ENCODE peak calls at places on chromosomes 2 and 18, in four cellular contexts. One of them, this sample, is unnamed. For H4K20me1 and H3K4me1, the result is how much of the 10 kb centered on the place peaks cover.

GRCh38 chr2:55618025-55618648 is 715 bp upstream of the PPP4R3B start:
- DNase-seq in GM23248: peak
- DNase-seq in osteoblast: no peak
- DNase-seq in neural progenitor cell: peak
- DNase-seq in this sample: peak

GRCh38 chr18:9017170-9017899 is 85.2 kb upstream of the NDUFV2 start:
- DNase-seq in GM23248: peak
- DNase-seq in osteoblast: peak
- DNase-seq in neural progenitor cell: peak
- DNase-seq in this sample: peak

GRCh38 chr2:108257757-108258331 is 18.1 kb downstream of the SULT1C3 start:
- DNase-seq in neural progenitor cell: no peak
- DNase-seq in GM23248: peak
- DNase-seq in osteoblast: no peak
- DNase-seq in this sample: no peak

GRCh38 chr2:224909885-224910517 is 132.3 kb downstream of the DOCK10 start:
- DNase-seq in osteoblast: peak
- DNase-seq in GM23248: peak
- DNase-seq in neural progenitor cell: peak
- DNase-seq in this sample: no peak

GRCh38 chr2:23542390-23542789 is 157.4 kb downstream of the KLHL29 start:
- DNase-seq in osteoblast: peak
- DNase-seq in GM23248: no peak
- DNase-seq in neural progenitor cell: no peak
- DNase-seq in this sample: no peak

GRCh38 chr2:197163755-197164753 is 146.5 kb downstream of the ANKRD44 start:
- DNase-seq in neural progenitor cell: peak
- DNase-seq in GM23248: no peak
- DNase-seq in osteoblast: no peak
- DNase-seq in this sample: no peak

GRCh38 chr2:167355796-167356195 is 467.5 kb downstream of the XIRP2 start:
- DNase-seq in osteoblast: no peak
- DNase-seq in GM23248: no peak
- DNase-seq in neural progenitor cell: no peak
- DNase-seq in this sample: no peak

GRCh38 chr2:186576614-186577013 is 13.2 kb upstream of the ITGAV start:
- DNase-seq in neural progenitor cell: no peak
- DNase-seq in osteoblast: no peak
- DNase-seq in GM23248: peak
- DNase-seq in this sample: no peak

GRCh38 chr18:50401888-50402287 is 27.0 kb downstream of the SKA1 start:
- DNase-seq in GM23248: peak
- DNase-seq in neural progenitor cell: peak
- DNase-seq in osteoblast: peak
- DNase-seq in this sample: no peak

GRCh38 chr18:59549797-59550516 is 147.3 kb downstream of the CCBE1 start:
- DNase-seq in neural progenitor cell: no peak
- DNase-seq in GM23248: no peak
- DNase-seq in osteoblast: peak
- DNase-seq in this sample: no peak

GRCh38 chr18:13526519-13526918 is 199.8 kb downstream of the FAM210A start:
- DNase-seq in neural progenitor cell: no peak
- DNase-seq in GM23248: no peak
- DNase-seq in osteoblast: no peak
- DNase-seq in this sample: no peak

GRCh38 chr18:10142496-10143160 is 228.8 kb downstream of the VAPA start:
- DNase-seq in neural progenitor cell: no peak
- DNase-seq in GM23248: peak
- DNase-seq in osteoblast: peak
- DNase-seq in this sample: no peak

GRCh38 chr18:1914489-1914888 is 656.8 kb downstream of the METTL4 start:
- DNase-seq in neural progenitor cell: no peak
- DNase-seq in osteoblast: no peak
- DNase-seq in GM23248: no peak
- DNase-seq in this sample: peak

GRCh38 chr18:40583671-40584070 is 1371.4 kb upstream of the PIK3C3 start:
- DNase-seq in neural progenitor cell: no peak
- DNase-seq in GM23248: no peak
- DNase-seq in osteoblast: no peak
- DNase-seq in this sample: no peak

GRCh38 chr2:64398730-64399129 is 55.2 kb upstream of the LGALSL start:
- DNase-seq in GM23248: no peak
- DNase-seq in osteoblast: no peak
- DNase-seq in neural progenitor cell: no peak
- DNase-seq in this sample: no peak
- H3K4me2 ChIP-seq in GM23248: no peak
- H3K4me2 ChIP-seq in osteoblast: no peak
- H3K4me2 ChIP-seq in neural progenitor cell: no peak
- H3K4me2 ChIP-seq in this sample: no peak

GRCh38 chr2:53958443-53958842 is 12.3 kb downstream of the PSME4 start:
- DNase-seq in neural progenitor cell: no peak
- DNase-seq in GM23248: no peak
- DNase-seq in osteoblast: no peak
- DNase-seq in this sample: no peak

GRCh38 chr2:53949457-53949856 is 21.3 kb downstream of the PSME4 start:
- DNase-seq in osteoblast: peak
- DNase-seq in neural progenitor cell: no peak
- DNase-seq in GM23248: peak
- DNase-seq in this sample: no peak

DNA sequence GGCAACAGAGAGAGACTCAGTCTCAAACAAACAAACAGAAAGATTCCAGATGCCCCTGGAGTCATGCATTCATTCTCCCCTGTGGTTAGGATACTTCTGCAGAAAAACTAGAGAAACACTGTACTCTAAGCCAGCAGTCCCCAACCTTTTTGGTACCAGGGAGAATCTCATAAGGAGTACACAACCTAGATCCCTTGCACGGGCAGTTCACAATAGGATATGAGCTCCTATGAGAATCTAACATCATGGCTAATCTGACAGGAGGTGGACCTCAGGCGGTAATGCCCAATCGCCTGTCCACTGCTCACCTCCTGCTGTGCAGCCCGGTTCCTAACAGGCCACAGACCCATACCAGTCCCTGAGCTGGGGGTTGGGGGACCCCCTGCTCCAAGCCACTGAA is 18.3 kb downstream of the PSME4 start:
- DNase-seq in neural progenitor cell: peak
- DNase-seq in osteoblast: peak
- DNase-seq in GM23248: no peak
- DNase-seq in this sample: no peak
- H4K20me1 ChIP-seq in neural progenitor cell: under half
- H4K20me1 ChIP-seq in osteoblast: under half
- H4K20me1 ChIP-seq in GM23248: under half
- H4K20me1 ChIP-seq in this sample: under half

GRCh38 chr2:105540642-105541041 is 141.8 kb upstream of the FHL2 start:
- DNase-seq in neural progenitor cell: no peak
- DNase-seq in GM23248: no peak
- DNase-seq in osteoblast: peak
- DNase-seq in this sample: no peak
- H3K4me1 ChIP-seq in neural progenitor cell: under half
- H3K4me1 ChIP-seq in GM23248: under half
- H3K4me1 ChIP-seq in osteoblast: under half
- H3K4me1 ChIP-seq in this sample: under half

GRCh38 chr2:174760845-174761473 is 3.3 kb downstream of the CHRNA1 start:
- DNase-seq in GM23248: no peak
- DNase-seq in osteoblast: no peak
- DNase-seq in neural progenitor cell: no peak
- DNase-seq in this sample: no peak

GRCh38 chr2:174763793-174764179 is 486 bp downstream of the CHRNA1 start:
- DNase-seq in neural progenitor cell: no peak
- DNase-seq in osteoblast: no peak
- DNase-seq in GM23248: no peak
- DNase-seq in this sample: no peak

GRCh38 chr2:174762464-174762863 is 1.8 kb downstream of the CHRNA1 start:
- DNase-seq in osteoblast: no peak
- DNase-seq in GM23248: no peak
- DNase-seq in neural progenitor cell: no peak
- DNase-seq in this sample: no peak

GRCh38 chr2:174759381-174760064 is 4.7 kb downstream of the CHRNA1 start:
- DNase-seq in osteoblast: no peak
- DNase-seq in neural progenitor cell: no peak
- DNase-seq in GM23248: no peak
- DNase-seq in this sample: no peak

DNA sequence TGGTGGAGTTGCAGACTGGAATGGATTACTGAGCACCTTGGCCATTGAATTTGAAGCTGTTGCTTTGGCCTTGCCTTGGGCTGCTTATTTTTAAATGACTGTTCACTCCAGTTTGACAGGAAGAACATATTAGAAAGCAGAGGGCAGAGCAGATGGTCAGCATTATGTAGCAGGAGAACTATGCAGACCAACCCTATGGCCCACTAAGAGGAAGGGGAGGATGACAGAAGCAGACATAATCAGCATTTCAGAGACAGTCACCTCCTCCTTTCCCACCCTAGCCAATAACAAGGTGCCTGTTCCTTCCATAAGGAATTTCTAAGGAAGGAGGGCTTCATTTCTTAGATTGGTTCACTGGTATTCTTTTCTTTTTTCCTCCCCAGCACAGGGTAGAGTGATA is 2.4 kb downstream of the CHRNA1 start:
- DNase-seq in osteoblast: no peak
- DNase-seq in neural progenitor cell: no peak
- DNase-seq in GM23248: no peak
- DNase-seq in this sample: no peak
- H3K4me2 ChIP-seq in osteoblast: no peak
- H3K4me2 ChIP-seq in neural progenitor cell: no peak
- H3K4me2 ChIP-seq in GM23248: no peak
- H3K4me2 ChIP-seq in this sample: no peak

GRCh38 chr2:218264773-218265601 is 4.2 kb downstream of the GPBAR1 start:
- DNase-seq in osteoblast: peak
- DNase-seq in neural progenitor cell: no peak
- DNase-seq in GM23248: no peak
- DNase-seq in this sample: no peak
- H4K20me1 ChIP-seq in osteoblast: under half
- H4K20me1 ChIP-seq in neural progenitor cell: under half
- H4K20me1 ChIP-seq in GM23248: under half
- H4K20me1 ChIP-seq in this sample: under half